ENCODE peak calls at places on chromosome 11, in eight cellular contexts. P is suprapubic skin, V is HepG2, K is spleen, E is stomach, F is IMR-90, B is HCT116, D is uterus. Y is an unnamed sample.
A peak's percentile ranks its signal among the peaks of the same experiment; 100 is the strongest.

GRCh38 chr11:17721242-17721999 is 2.0 kb downstream of the MYOD1 start:
- DNase-seq in D (no peak), F (no peak), V (no peak), E (no peak), B (no peak), K (no peak), P (no peak), Y (no peak)

GRCh38 chr11:66744485-66745355 is 15.7 kb upstream of the SPTBN2 start:
- DNase-seq in F (peak; percentile 45), D (peak; percentile 84), K (peak; percentile 95), P (peak; percentile 87), V (peak; percentile 58), E (peak; percentile 88), B (peak; percentile 49), Y (peak; percentile 94)

GRCh38 chr11:1484061-1484671 is 2.4 kb downstream of the MOB2 start:
- DNase-seq in B (no peak), K (peak; percentile 52), V (no peak), F (no peak), D (peak; percentile 11), P (peak; percentile 49), E (no peak), Y (no peak)

GRCh38 chr11:69467196-69467595 is 14.3 kb upstream of the LINC01488 start:
- DNase-seq in E (no peak), V (no peak), D (no peak), B (no peak), P (no peak), F (no peak), K (peak; percentile 24), Y (peak; percentile 1)

GRCh38 chr11:62911137-62912130 is 9.7 kb downstream of the CHRM1 start:
- DNase-seq in K (no peak), V (no peak), F (no peak), B (no peak), E (no peak), P (no peak), D (no peak), Y (no peak)

GRCh38 chr11:2300290-2300935 is 1.3 kb downstream of the C11orf21 start:
- DNase-seq in E (peak; percentile 25), V (no peak), K (peak; percentile 85), F (no peak), B (no peak), P (peak; percentile 53), D (no peak), Y (no peak)

GRCh38 chr11:776459-777287 is 614 bp downstream of the GATD1 start:
- DNase-seq in K (peak; percentile 88), P (peak; percentile 74), E (no peak), B (no peak), F (no peak), D (peak; percentile 41), V (no peak), Y (peak; percentile 30)

GRCh38 chr11:394034-394857 is at the start of gene PKP3:
- DNase-seq in K (no peak), D (no peak), E (peak; percentile 91), F (peak; percentile 60), B (peak; percentile 83), V (peak; percentile 37), P (no peak), Y (no peak)

GRCh38 chr11:123561046-123561781 is 93.2 kb downstream of the SCN3B start:
- DNase-seq in V (peak; percentile 7), P (no peak), B (no peak), E (peak; percentile 49), F (peak; percentile 56), D (peak; percentile 61), K (no peak), Y (peak; percentile 41)

GRCh38 chr11:33941637-33942160 is 49.8 kb upstream of the LMO2 start:
- DNase-seq in D (no peak), E (no peak), K (no peak), B (peak; percentile 18), P (no peak), V (no peak), F (no peak), Y (no peak)

GRCh38 chr11:134069426-134069921 is 602 bp downstream of the JAM3 start:
- DNase-seq in E (no peak), P (no peak), B (no peak), D (peak; percentile 36), V (no peak), F (peak; percentile 31), K (peak; percentile 85), Y (no peak)

GRCh38 chr11:116828632-116829524 is 829 bp upstream of the APOC3 start:
- DNase-seq in D (no peak), K (no peak), B (no peak), V (peak; percentile 90), F (no peak), P (no peak), E (no peak), Y (no peak)

GRCh38 chr11:66192181-66192888 is 76.1 kb upstream of the RAB1B start:
- DNase-seq in V (no peak), K (no peak), P (no peak), F (no peak), B (no peak), E (no peak), D (no peak), Y (no peak)

GRCh38 chr11:47565340-47566165 is at the start of gene PTPMT1:
- DNase-seq in D (peak; percentile 68), V (peak; percentile 68), B (peak; percentile 40), P (peak; percentile 85), K (peak; percentile 94), E (peak; percentile 77), F (peak; percentile 61), Y (peak; percentile 83)

GRCh38 chr11:77473001-77473800 is 693 bp downstream of the PAK1 start:
- DNase-seq in F (no peak), K (peak; percentile 92), D (peak; percentile 42), V (no peak), E (peak; percentile 62), P (peak; percentile 75), B (no peak), Y (peak; percentile 26)

GRCh38 chr11:19573666-19574065 is 139.0 kb upstream of the NAV2 start:
- DNase-seq in B (no peak), D (peak; percentile 31), P (peak; percentile 16), V (no peak), E (no peak), F (no peak), K (no peak), Y (peak; percentile 77)

GRCh38 chr11:71240865-71241691 is 11.3 kb downstream of the SHANK2 start:
- DNase-seq in E (peak; percentile 57), V (peak; percentile 93), F (peak; percentile 94), D (no peak), P (peak; percentile 65), K (peak; percentile 59), B (no peak), Y (no peak)

GRCh38 chr11:72037554-72038311 is 39.0 kb downstream of the IL18BP start:
- DNase-seq in V (no peak), D (peak; percentile 32), F (no peak), B (no peak), E (no peak), K (no peak), P (no peak), Y (peak; percentile 43)

GRCh38 chr11:118241191-118242098 is 10.7 kb downstream of the MPZL3 start:
- DNase-seq in V (peak; percentile 39), P (no peak), E (peak; percentile 47), B (peak; percentile 95), F (no peak), K (peak; percentile 77), D (no peak), Y (no peak)

GRCh38 chr11:35298369-35298768 is 121.0 kb downstream of the SLC1A2 start:
- DNase-seq in D (no peak), B (no peak), F (peak; percentile 50), V (no peak), P (no peak), E (no peak), K (no peak), Y (no peak)

GRCh38 chr11:65489706-65490310 is 9.0 kb upstream of the MALAT1 start:
- DNase-seq in K (no peak), P (peak; percentile 72), D (no peak), E (peak; percentile 48), F (no peak), V (peak; percentile 89), B (no peak), Y (peak; percentile 74)

GRCh38 chr11:71420455-71421241 is 27.5 kb downstream of the DHCR7 start:
- DNase-seq in E (peak; percentile 68), F (peak; percentile 55), K (no peak), P (no peak), D (no peak), V (peak; percentile 48), B (peak; percentile 56), Y (peak; percentile 19)

GRCh38 chr11:2088284-2088683 is 50.9 kb downstream of the IGF2 start:
- DNase-seq in F (no peak), D (no peak), V (no peak), E (peak; percentile 22), B (no peak), P (no peak), K (no peak), Y (no peak)

GRCh38 chr11:45906965-45907591 is at the start of gene FREY1:
- DNase-seq in D (no peak), F (no peak), B (no peak), K (no peak), V (no peak), P (no peak), E (no peak), Y (no peak)
- TF ChIP-seq POLR2A in D (no peak), F (no peak), B (no peak), K (no peak), V (no peak), P (no peak), E (no peak), Y (no peak)

DNA sequence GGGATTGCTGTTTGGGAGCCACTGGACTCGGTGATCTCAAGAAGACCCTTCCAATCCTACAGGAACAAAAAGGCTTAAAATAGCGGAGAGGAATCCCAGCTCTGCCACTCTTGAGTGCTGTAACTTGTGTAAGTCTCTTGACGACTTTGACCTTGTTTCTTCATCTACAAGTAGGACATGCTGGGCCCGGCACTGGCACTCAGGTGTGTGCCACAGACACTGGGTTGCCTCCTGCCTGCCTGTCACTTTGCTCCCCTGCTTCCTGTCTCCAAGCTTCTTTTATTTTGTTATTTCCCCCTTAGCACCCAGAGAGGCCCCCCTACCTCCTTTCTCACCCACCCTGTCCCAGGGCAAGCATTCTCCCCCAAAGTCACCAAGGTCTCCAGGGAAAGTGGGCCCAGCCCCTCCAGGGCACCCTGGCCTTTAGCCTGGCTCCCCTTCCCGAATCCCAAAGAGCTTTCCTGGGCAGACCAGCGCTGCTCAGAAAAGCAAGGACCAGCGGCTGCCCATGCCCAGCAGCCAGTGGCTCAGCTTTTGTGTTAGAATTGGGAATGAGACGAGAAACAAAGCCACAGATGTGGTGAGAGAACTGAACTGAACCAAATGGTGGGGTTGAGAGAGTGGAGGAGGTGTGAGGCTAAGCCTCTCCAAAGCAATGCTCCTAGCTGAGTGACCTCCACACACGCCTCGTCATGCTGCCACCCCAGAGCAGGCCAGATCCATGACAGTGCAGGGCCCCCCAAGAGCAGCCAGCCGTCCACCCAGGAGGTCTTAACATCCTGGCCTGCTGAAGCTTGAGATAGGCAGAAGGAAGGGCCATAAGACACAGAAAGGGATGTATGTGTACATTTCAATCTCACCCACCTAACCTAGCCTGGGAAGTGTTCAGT is 4.5 kb downstream of the TRIM29 start:
- DNase-seq in P (peak; percentile 57), K (peak; percentile 58), E (peak; percentile 17), F (no peak), B (no peak), V (no peak), D (peak; percentile 5), Y (no peak)
- H3K27ac ChIP-seq in P (peak overlapping the region; percentile 89), K (no peak overlapping the region), E (no peak overlapping the region), F (no peak overlapping the region), B (no peak overlapping the region), V (no peak overlapping the region), D (no peak overlapping the region), Y (no peak overlapping the region)

GRCh38 chr11:128328955-128329551 is 258.3 kb downstream of the ETS1 start:
- DNase-seq in F (no peak), E (no peak), V (no peak), P (no peak), K (peak; percentile 82), D (no peak), B (no peak), Y (peak; percentile 66)
- TF ChIP-seq POLR2A in F (no peak), E (no peak), V (no peak), P (no peak), K (no peak), D (no peak), B (no peak), Y (no peak)

GRCh38 chr11:31816467-31817053 is 5.4 kb upstream of the PAX6 start:
- DNase-seq in F (no peak), B (no peak), P (no peak), E (no peak), D (no peak), K (no peak), V (no peak), Y (no peak)
- H3K27ac ChIP-seq in F (no peak overlapping the region), B (no peak overlapping the region), P (no peak overlapping the region), E (no peak overlapping the region), D (no peak overlapping the region), K (no peak overlapping the region), V (no peak overlapping the region), Y (no peak overlapping the region)